ENCODE peak calls at places on chromosomes 3 and 15, in six cellular contexts. I is aorta, A is heart right ventricle, K is lower lobe of right lung, G is OCI-LY7, P is pancreas. B is an unnamed sample. For H3K9me3, the result is how much of the 10 kb centered on the place peaks cover.

GRCh38 chr3:107128942-107129341 is 248.3 kb upstream of the CCDC54 start:
- DNase-seq in A (no peak), I (no peak), P (no peak), G (no peak), K (no peak), B (no peak)

GRCh38 chr3:124374583-124374982 is 355.7 kb upstream of the UMPS start:
- DNase-seq in A (no peak), P (no peak), I (no peak), K (no peak), G (no peak), B (no peak)

GRCh38 chr15:100596792-100597191 is 5.2 kb downstream of the LINS1 start:
- DNase-seq in I (peak), G (no peak), K (peak), P (no peak), A (peak), B (no peak)

GRCh38 chr15:69662668-69663000 is 210.0 kb downstream of the RPLP1 start:
- DNase-seq in G (no peak), K (no peak), A (no peak), I (no peak), P (no peak), B (no peak)

GRCh38 chr3:159941043-159941994 is 47.3 kb upstream of the IL12A start:
- DNase-seq in P (no peak), G (no peak), I (no peak), K (no peak), A (no peak), B (no peak)

GRCh38 chr3:13111173-13111873 is 38.1 kb upstream of the IQSEC1 start:
- DNase-seq in P (no peak), G (peak), K (peak), I (no peak), A (no peak), B (no peak)

GRCh38 chr3:102671005-102671404 is 236.2 kb downstream of the ZPLD1 start:
- DNase-seq in G (no peak), P (no peak), K (no peak), I (no peak), A (no peak), B (no peak)

GRCh38 chr15:39300451-39301153 is 280.3 kb upstream of the THBS1 start:
- DNase-seq in K (no peak), G (no peak), I (no peak), P (no peak), A (no peak), B (peak)

GRCh38 chr3:74314696-74315095 is 299.8 kb downstream of the CNTN3 start:
- DNase-seq in I (no peak), P (no peak), A (no peak), G (no peak), K (no peak), B (no peak)

GRCh38 chr3:144189044-144189443 is 217.4 kb downstream of the DIPK2A start:
- DNase-seq in P (no peak), I (no peak), G (no peak), A (no peak), K (no peak), B (no peak)
- H3K9me3 ChIP-seq in P (under half), I (under half), G (under half), A (under half), K (under half), B (under half)

GRCh38 chr15:66488525-66488924 is 9.0 kb downstream of the SNAPC5 start:
- DNase-seq in I (no peak), A (no peak), P (no peak), K (no peak), G (no peak), B (no peak)
- H3K4me3 ChIP-seq in I (no peak), A (no peak), P (no peak), K (no peak), G (no peak), B (no peak)

DNA sequence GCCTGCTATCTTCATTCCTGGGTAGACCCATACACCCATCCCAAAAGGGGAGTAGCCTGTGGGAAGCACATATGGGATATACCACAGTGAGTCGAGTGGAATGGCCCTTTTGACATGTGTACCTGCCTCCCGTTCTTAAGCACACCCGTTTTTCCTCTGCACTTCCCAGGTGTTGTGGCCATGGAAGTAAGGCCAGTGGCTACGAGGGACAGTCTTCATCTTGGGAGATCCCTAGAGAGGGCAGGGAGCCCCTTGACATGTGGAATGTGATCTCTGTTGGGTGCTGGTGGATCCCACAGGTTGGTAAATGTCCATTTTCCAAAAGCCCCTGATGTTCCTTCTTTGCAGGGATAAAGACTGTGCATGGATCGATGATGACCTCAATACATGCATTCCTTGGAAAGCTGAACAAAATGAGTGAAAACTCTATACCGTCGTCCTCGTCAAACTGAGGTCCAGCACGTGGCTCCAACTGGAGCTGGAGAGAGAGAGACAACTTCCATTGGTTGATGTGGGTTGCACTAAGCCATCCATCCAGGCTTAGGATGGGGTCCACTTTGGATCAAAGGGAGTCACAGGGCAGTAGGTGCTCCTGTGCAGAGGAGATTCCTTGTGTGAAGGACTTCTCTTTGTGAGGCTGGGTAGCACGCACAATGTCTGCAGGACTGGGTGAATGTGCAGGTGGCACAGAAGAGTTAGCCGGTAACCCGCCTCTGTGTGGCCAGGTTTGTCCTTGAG is 136.8 kb downstream of the SNRPN start:
- DNase-seq in G (no peak), K (no peak), P (no peak), I (no peak), A (no peak), B (no peak)
- H3K9me3 ChIP-seq in G (under half), K (half or more), P (under half), I (under half), A (under half), B (under half)

DNA sequence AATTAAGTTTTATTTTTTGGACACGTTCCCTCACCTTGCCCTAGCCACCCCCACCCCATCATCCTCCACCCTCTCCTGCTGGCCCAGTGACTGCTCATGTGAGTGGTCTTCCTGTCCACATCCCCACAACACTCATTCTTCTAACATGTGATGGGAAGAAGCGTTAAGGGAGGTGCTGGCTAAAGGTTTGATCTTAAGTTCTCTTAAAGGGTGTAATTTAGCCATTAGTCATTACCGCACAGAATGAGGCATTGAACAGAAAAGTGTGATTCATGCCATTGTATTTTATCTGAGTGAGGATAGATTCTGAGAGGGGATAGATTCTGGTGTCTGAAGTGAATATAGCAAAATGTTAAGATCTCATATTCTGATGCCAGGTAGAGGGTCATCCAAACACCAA is 272.9 kb upstream of the TPM1 start:
- DNase-seq in P (no peak), A (no peak), G (no peak), K (no peak), I (no peak), B (peak)
- H3K4me3 ChIP-seq in P (no peak), A (no peak), G (no peak), K (no peak), I (no peak), B (no peak)

GRCh38 chr15:97479957-97480356 is 480.5 kb upstream of the ARRDC4 start:
- DNase-seq in K (no peak), A (no peak), I (no peak), P (no peak), G (no peak), B (no peak)

GRCh38 chr15:97482521-97482920 is 478.0 kb upstream of the ARRDC4 start:
- DNase-seq in I (no peak), K (no peak), G (no peak), A (no peak), P (no peak), B (no peak)

DNA sequence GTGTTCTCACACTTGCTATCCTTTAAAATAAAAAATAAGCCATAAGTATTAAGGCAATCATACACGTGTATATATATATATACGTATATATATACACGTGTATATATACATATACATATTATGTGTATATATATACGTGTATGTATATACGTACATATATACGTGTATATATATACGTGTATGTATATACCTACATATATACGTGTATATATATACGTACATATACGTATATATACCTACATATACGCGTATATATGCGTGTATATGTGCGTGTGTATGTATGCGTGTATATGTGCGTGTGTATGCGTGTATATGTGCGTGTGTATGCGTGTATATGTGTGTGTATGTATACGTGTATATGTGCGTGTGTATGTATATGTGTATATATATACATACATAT is 477.3 kb upstream of the ARRDC4 start:
- DNase-seq in G (no peak), K (no peak), A (no peak), P (no peak), I (no peak), B (no peak)
- H3K9me3 ChIP-seq in G (under half), K (under half), A (under half), P (under half), I (under half), B (under half)